ENCODE peak calls at places on chromosomes 16 and 17, in eight cellular contexts. X, Q, N, D, T, Y, A and J are unnamed samples.

GRCh38 chr17:6492892-6493674 is 48.8 kb downstream of the PIMREG start:
- DNase-seq in X (no peak), Q (peak; percentile 7), N (no peak), D (no peak), T (no peak), Y (peak; percentile 11), A (no peak), J (no peak)

GRCh38 chr17:16250635-16251034 is 33.6 kb downstream of the PIGL start:
- DNase-seq in X (peak; percentile 48), Q (no peak), N (no peak), D (peak; percentile 55), T (peak; percentile 54), Y (no peak), A (no peak), J (no peak)

GRCh38 chr16:81366316-81366932 is 51.7 kb downstream of the GAN start:
- DNase-seq in X (peak; percentile 77), Q (no peak), N (no peak), D (peak; percentile 5), T (peak; percentile 52), Y (no peak), A (no peak), J (no peak)

GRCh38 chr17:4488989-4489595 is 9.6 kb upstream of the SPNS2 start:
- DNase-seq in X (no peak), Q (no peak), N (peak; percentile 59), D (no peak), T (no peak), Y (no peak), A (no peak), J (no peak)

GRCh38 chr17:83105512-83105911 is 26.1 kb downstream of the METRNL start:
- DNase-seq in X (no peak), Q (no peak), N (no peak), D (no peak), T (no peak), Y (no peak), A (no peak), J (no peak)

GRCh38 chr17:30095507-30096244 is 20.9 kb upstream of the NSRP1 start:
- DNase-seq in X (peak; percentile 85), Q (no peak), N (no peak), D (peak; percentile 49), T (peak; percentile 80), Y (no peak), A (peak; percentile 50), J (no peak)

GRCh38 chr16:3171855-3172593 is 16.0 kb upstream of the OR1F1 start:
- DNase-seq in X (no peak), Q (peak; percentile 63), N (no peak), D (no peak), T (peak; percentile 80), Y (no peak), A (no peak), J (no peak)

GRCh38 chr16:53498984-53499383 is 4.0 kb downstream of the AKTIP start:
- DNase-seq in X (no peak), Q (no peak), N (no peak), D (no peak), T (no peak), Y (no peak), A (no peak), J (no peak)

GRCh38 chr16:68416057-68417046 is 32.0 kb downstream of the SMPD3 start:
- DNase-seq in X (no peak), Q (peak; percentile 3), N (peak; percentile 66), D (no peak), T (no peak), Y (no peak), A (no peak), J (no peak)

GRCh38 chr16:48958681-48959080 is 323.0 kb downstream of the CBLN1 start:
- DNase-seq in X (no peak), Q (peak; percentile 22), N (no peak), D (no peak), T (no peak), Y (no peak), A (no peak), J (no peak)

GRCh38 chr16:66714659-66715307 is 18.2 kb upstream of the CMTM4 start:
- DNase-seq in X (no peak), Q (no peak), N (no peak), D (no peak), T (no peak), Y (no peak), A (no peak), J (no peak)

GRCh38 chr16:11707679-11708197 is 34.9 kb downstream of the TXNDC11 start:
- DNase-seq in X (no peak), Q (no peak), N (no peak), D (no peak), T (no peak), Y (no peak), A (no peak), J (no peak)

GRCh38 chr16:23137256-23137655 is 12.0 kb downstream of the USP31 start:
- DNase-seq in X (no peak), Q (no peak), N (no peak), D (no peak), T (no peak), Y (no peak), A (no peak), J (no peak)

GRCh38 chr16:50311891-50312501 is 45.6 kb downstream of the ADCY7 start:
- DNase-seq in X (no peak), Q (peak; percentile 67), N (peak; percentile 22), D (no peak), T (no peak), Y (no peak), A (no peak), J (no peak)

GRCh38 chr17:71183083-71183697 is 937.6 kb upstream of the SOX9 start:
- DNase-seq in X (no peak), Q (no peak), N (no peak), D (no peak), T (no peak), Y (no peak), A (no peak), J (no peak)

GRCh38 chr16:69424053-69424934 is at the start of gene CYB5B:
- DNase-seq in X (peak; percentile 99), Q (peak; percentile 95), N (peak; percentile 94), D (peak; percentile 88), T (peak; percentile 99), Y (peak; percentile 96), A (peak; percentile 96), J (peak; percentile 87)
- TF ChIP-seq CTCF in X (no peak), Q (peak; percentile 12), N (no peak), D (no peak), T (no peak), Y (peak; percentile 26), A (peak; percentile 7), J (no peak)

GRCh38 chr17:2090804-2091534 is 36.1 kb downstream of the HIC1 start:
- DNase-seq in X (peak; percentile 93), Q (peak; percentile 54), N (no peak), D (peak; percentile 89), T (peak; percentile 97), Y (peak; percentile 89), A (peak; percentile 83), J (no peak)
- TF ChIP-seq CTCF in X (peak; percentile 61), Q (peak; percentile 45), N (no peak), D (peak; percentile 62), T (peak; percentile 54), Y (peak; percentile 36), A (peak; percentile 66), J (no peak)

GRCh38 chr17:74892974-74893911 is at the start of gene FADS6:
- DNase-seq in X (no peak), Q (no peak), N (no peak), D (no peak), T (no peak), Y (no peak), A (no peak), J (no peak)

GRCh38 chr17:74893936-74894671 is 671 bp upstream of the FADS6 start:
- DNase-seq in X (no peak), Q (no peak), N (no peak), D (no peak), T (no peak), Y (no peak), A (no peak), J (no peak)

GRCh38 chr17:74890554-74890953 is 2.9 kb downstream of the FADS6 start:
- DNase-seq in X (no peak), Q (no peak), N (no peak), D (no peak), T (no peak), Y (no peak), A (no peak), J (no peak)

GRCh38 chr17:74888440-74888839 is 5.0 kb downstream of the FADS6 start:
- DNase-seq in X (no peak), Q (no peak), N (no peak), D (no peak), T (no peak), Y (no peak), A (no peak), J (no peak)

GRCh38 chr17:74892013-74892841 is 1.2 kb downstream of the FADS6 start:
- DNase-seq in X (no peak), Q (no peak), N (no peak), D (no peak), T (no peak), Y (no peak), A (no peak), J (no peak)
- TF ChIP-seq CTCF in X (no peak), Q (no peak), N (no peak), D (no peak), T (no peak), Y (no peak), A (no peak), J (no peak)

GRCh38 chr17:76036497-76037380 is 9.6 kb upstream of the EVPL start:
- DNase-seq in X (no peak), Q (no peak), N (no peak), D (no peak), T (no peak), Y (no peak), A (no peak), J (no peak)

GRCh38 chr17:76033139-76033538 is 6.0 kb upstream of the EVPL start:
- DNase-seq in X (no peak), Q (no peak), N (no peak), D (no peak), T (no peak), Y (no peak), A (no peak), J (no peak)

GRCh38 chr17:76034433-76035185 is 7.5 kb upstream of the EVPL start:
- DNase-seq in X (no peak), Q (no peak), N (no peak), D (no peak), T (no peak), Y (no peak), A (no peak), J (no peak)

GRCh38 chr17:76032780-76033108 is 5.6 kb upstream of the EVPL start:
- DNase-seq in X (no peak), Q (no peak), N (no peak), D (no peak), T (no peak), Y (no peak), A (no peak), J (no peak)

DNA sequence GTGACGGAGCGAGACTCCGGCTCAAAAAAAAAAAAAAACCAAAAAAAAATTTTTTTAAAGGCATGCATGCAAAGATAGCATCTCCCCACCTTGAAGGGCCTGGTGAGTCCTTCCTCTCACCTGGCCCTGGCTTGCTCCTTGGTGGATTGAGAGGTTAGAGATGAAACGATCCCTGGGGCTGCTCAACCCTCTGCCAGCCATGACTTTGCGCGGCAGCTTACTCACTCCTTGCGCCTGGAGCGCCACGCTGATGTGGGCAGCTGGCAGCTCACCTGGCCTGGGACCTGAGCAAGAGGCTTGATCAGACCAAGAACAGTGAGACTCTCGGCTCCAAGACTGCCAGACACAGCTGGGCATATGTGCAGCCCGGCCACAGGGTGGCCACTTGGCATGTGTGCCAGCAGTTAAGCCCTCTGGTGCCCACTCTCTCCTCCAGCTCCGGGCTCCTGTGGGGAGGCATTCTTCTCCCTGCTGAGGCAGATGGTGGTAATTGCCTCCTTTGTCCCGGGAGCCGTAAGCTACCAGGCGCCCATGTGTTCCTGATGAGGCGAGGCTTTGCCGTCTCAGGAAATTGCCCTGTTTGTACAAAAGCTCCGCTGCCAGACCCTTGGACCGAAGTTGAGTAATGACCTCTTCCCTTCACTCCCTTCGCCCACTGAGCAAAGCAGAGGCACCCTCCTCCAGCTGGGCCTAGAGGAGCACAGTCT is 5.1 kb upstream of the EVPL start:
- DNase-seq in X (no peak), Q (no peak), N (no peak), D (no peak), T (no peak), Y (no peak), A (no peak), J (no peak)
- TF ChIP-seq CTCF in X (no peak), Q (no peak), N (no peak), D (no peak), T (no peak), Y (no peak), A (no peak), J (no peak)